ENCODE peak calls at places on chromosome 18, in four cellular contexts. W, X, O and S are unnamed samples.
A peak's percentile ranks its signal among the peaks of the same experiment; 100 is the strongest.

GRCh38 chr18:61606068-61606660 is 272.9 kb downstream of the CDH20 start:
- DNase-seq in W (no peak), X (peak; percentile 36), O (peak; percentile 64), S (peak; percentile 51)

GRCh38 chr18:58612239-58613055 is 16.4 kb downstream of the ALPK2 start:
- DNase-seq in W (no peak), X (peak; percentile 45), O (no peak), S (no peak)

GRCh38 chr18:7174359-7175107 is 56.4 kb upstream of the LRRC30 start:
- DNase-seq in W (no peak), X (no peak), O (peak; percentile 66), S (no peak)

GRCh38 chr18:8339958-8340357 is 269.3 kb upstream of the RAB12 start:
- DNase-seq in W (no peak), X (no peak), O (no peak), S (no peak)

GRCh38 chr18:48172226-48173006 is 236.8 kb downstream of the ZBTB7C start:
- DNase-seq in W (no peak), X (no peak), O (no peak), S (no peak)

GRCh38 chr18:9147440-9148238 is 11.1 kb downstream of the ANKRD12 start:
- DNase-seq in W (no peak), X (peak; percentile 59), O (peak; percentile 31), S (peak; percentile 73)

GRCh38 chr18:13452851-13453524 is 234.4 kb downstream of the LDLRAD4 start:
- DNase-seq in W (peak; percentile 65), X (no peak), O (peak; percentile 38), S (no peak)

GRCh38 chr18:3823073-3823472 is 373.1 kb downstream of the TGIF1 start:
- DNase-seq in W (no peak), X (no peak), O (no peak), S (no peak)

GRCh38 chr18:32542221-32542798 is 71.6 kb upstream of the GAREM1 start:
- DNase-seq in W (no peak), X (no peak), O (no peak), S (no peak)

GRCh38 chr18:48467231-48467630 is 58.0 kb upstream of the ZBTB7C start:
- DNase-seq in W (no peak), X (no peak), O (no peak), S (no peak)

GRCh38 chr18:13375302-13376255 is 157.0 kb downstream of the LDLRAD4 start:
- DNase-seq in W (peak; percentile 90), X (peak; percentile 90), O (no peak), S (peak; percentile 35)

GRCh38 chr18:11040823-11041712 is 108.3 kb downstream of the PIEZO2 start:
- DNase-seq in W (no peak), X (peak; percentile 57), O (peak; percentile 51), S (peak; percentile 41)

GRCh38 chr18:77067315-77068061 is 65.1 kb downstream of the MBP start:
- DNase-seq in W (no peak), X (peak; percentile 63), O (no peak), S (peak; percentile 80)

GRCh38 chr18:1522249-1522615 is 617.6 kb downstream of the ADCYAP1 start:
- DNase-seq in W (no peak), X (no peak), O (no peak), S (no peak)

GRCh38 chr18:43271593-43272432 is 5.5 kb downstream of the SYT4 start:
- DNase-seq in W (no peak), X (peak; percentile 1), O (no peak), S (peak; percentile 57)

GRCh38 chr18:9321017-9321452 is 13.5 kb upstream of the TWSG1 start:
- DNase-seq in W (no peak), X (no peak), O (no peak), S (peak; percentile 19)

GRCh38 chr18:55781481-55781957 is 193.5 kb upstream of the TCF4 start:
- DNase-seq in W (no peak), X (peak; percentile 24), O (peak; percentile 72), S (peak; percentile 72)

GRCh38 chr18:59852548-59852947 is 47.2 kb upstream of the PMAIP1 start:
- DNase-seq in W (no peak), X (no peak), O (no peak), S (no peak)

GRCh38 chr18:4704766-4705165 is 249.7 kb upstream of the DLGAP1 start:
- DNase-seq in W (no peak), X (no peak), O (no peak), S (no peak)

GRCh38 chr18:6876646-6877045 is 147.1 kb downstream of the ARHGAP28 start:
- DNase-seq in W (no peak), X (no peak), O (no peak), S (no peak)

GRCh38 chr18:57813245-57813644 is 10.1 kb upstream of the ATP8B1 start:
- DNase-seq in W (no peak), X (peak; percentile 77), O (no peak), S (peak; percentile 91)

GRCh38 chr18:54734059-54734458 is 94.2 kb upstream of the RAB27B start:
- DNase-seq in W (no peak), X (peak; percentile 44), O (no peak), S (peak; percentile 87)

GRCh38 chr18:45155526-45155925 is 459.8 kb upstream of the SLC14A2 start:
- DNase-seq in W (no peak), X (peak; percentile 26), O (no peak), S (no peak)

GRCh38 chr18:63890950-63891304 is 3.4 kb downstream of the SERPINB2 start:
- DNase-seq in W (no peak), X (no peak), O (no peak), S (peak; percentile 57)

GRCh38 chr18:55290898-55291297 is 297.1 kb downstream of the TCF4 start:
- DNase-seq in W (no peak), X (no peak), O (no peak), S (peak; percentile 35)

GRCh38 chr18:37501136-37501535 is 64.5 kb downstream of the CELF4 start:
- DNase-seq in W (no peak), X (no peak), O (no peak), S (no peak)

GRCh38 chr18:35245719-35246317 is 5.0 kb downstream of the ZNF397 start:
- DNase-seq in W (no peak), X (no peak), O (no peak), S (no peak)
- TF ChIP-seq CTCF in W (no peak), X (no peak), O (no peak), S (no peak)

GRCh38 chr18:36403896-36404824 is 106.6 kb downstream of the FHOD3 start:
- DNase-seq in W (peak; percentile 61), X (no peak), O (no peak), S (no peak)

GRCh38 chr18:36399055-36399454 is 101.5 kb downstream of the FHOD3 start:
- DNase-seq in W (peak; percentile 40), X (no peak), O (no peak), S (no peak)

GRCh38 chr18:36401462-36401861 is 103.9 kb downstream of the FHOD3 start:
- DNase-seq in W (no peak), X (no peak), O (no peak), S (no peak)

GRCh38 chr18:36405611-36406010 is 108.1 kb downstream of the FHOD3 start:
- DNase-seq in W (no peak), X (no peak), O (no peak), S (no peak)

GRCh38 chr18:36402765-36403396 is 105.4 kb downstream of the FHOD3 start:
- DNase-seq in W (peak; percentile 73), X (no peak), O (peak; percentile 61), S (peak; percentile 22)
- TF ChIP-seq CTCF in W (no peak), X (no peak), O (peak; percentile 53), S (peak; percentile 18)

GRCh38 chr18:75314117-75314516 is 103.5 kb downstream of the TSHZ1 start:
- DNase-seq in W (no peak), X (no peak), O (no peak), S (no peak)
- TF ChIP-seq CTCF in W (no peak), X (no peak), O (peak; percentile 28), S (peak; percentile 37)

DNA sequence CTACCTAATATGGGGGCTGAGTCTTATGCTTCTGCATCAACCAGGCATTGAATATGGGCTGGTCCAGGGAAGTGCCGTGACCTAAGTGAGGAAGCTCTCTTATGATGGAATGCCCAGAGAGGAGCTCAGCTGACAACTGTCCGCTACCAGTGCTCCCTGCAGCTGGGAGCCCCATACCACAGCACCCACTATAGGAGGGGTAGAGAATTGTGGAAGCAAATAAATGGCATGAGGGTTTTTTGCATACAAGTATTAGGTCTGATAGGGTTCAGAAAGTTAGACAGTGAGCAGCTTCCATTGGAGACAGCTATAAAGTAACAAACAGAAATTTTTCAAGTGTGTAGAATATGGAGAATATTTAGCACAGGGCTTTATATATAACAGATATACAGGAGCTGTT is 4.6 kb downstream of the TIMM21 start:
- DNase-seq in W (no peak), X (no peak), O (no peak), S (no peak)
- TF ChIP-seq CTCF in W (no peak), X (no peak), O (peak; percentile 44), S (peak; percentile 71)

DNA sequence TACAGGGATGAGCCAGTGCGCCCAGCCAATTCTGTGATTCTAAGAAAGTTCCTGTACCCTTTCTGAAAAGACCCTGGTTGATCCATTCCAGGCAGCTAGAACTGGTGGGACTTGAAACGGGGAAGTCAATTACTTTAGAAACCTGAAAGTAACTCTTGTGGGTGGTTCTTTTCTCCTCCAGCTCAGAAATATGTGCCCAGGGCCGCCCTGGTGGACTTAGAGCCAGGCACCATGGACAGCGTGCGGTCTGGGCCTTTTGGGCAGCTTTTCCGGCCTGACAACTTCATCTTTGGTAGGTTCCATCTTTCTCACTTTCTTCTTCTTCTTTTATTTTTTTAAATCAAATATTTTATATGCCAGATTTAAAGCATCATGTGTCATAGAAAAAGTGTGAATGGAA is 2.7 kb downstream of the TUBB6 start:
- DNase-seq in W (no peak), X (no peak), O (no peak), S (no peak)
- TF ChIP-seq CTCF in W (no peak), X (no peak), O (no peak), S (no peak)